ENCODE peak calls at places on chromosomes 13 and 19, in seven cellular contexts. One of them, this sample, is unnamed.

GRCh38 chr19:4044927-4045557 is 21.7 kb downstream of the ZBTB7A start:
- DNase-seq in transverse colon: no peak
- DNase-seq in neuronal stem cell: no peak
- DNase-seq in ovary: no peak
- DNase-seq in neural progenitor cell: no peak
- DNase-seq in aorta: no peak
- DNase-seq in endothelial cell of umbilical vein: no peak
- DNase-seq in this sample: no peak

GRCh38 chr13:73903561-73903960 is 230.6 kb downstream of the KLF12 start:
- DNase-seq in aorta: no peak
- DNase-seq in endothelial cell of umbilical vein: no peak
- DNase-seq in ovary: no peak
- DNase-seq in neuronal stem cell: no peak
- DNase-seq in neural progenitor cell: no peak
- DNase-seq in transverse colon: no peak
- DNase-seq in this sample: no peak

GRCh38 chr19:771332-771785 is 20.4 kb downstream of the MISP start:
- DNase-seq in ovary: no peak
- DNase-seq in neuronal stem cell: no peak
- DNase-seq in endothelial cell of umbilical vein: peak; percentile 49
- DNase-seq in transverse colon: no peak
- DNase-seq in aorta: no peak
- DNase-seq in neural progenitor cell: peak; percentile 62
- DNase-seq in this sample: no peak

GRCh38 chr13:23140492-23140891 is 40.3 kb upstream of the SGCG start:
- DNase-seq in transverse colon: no peak
- DNase-seq in aorta: no peak
- DNase-seq in endothelial cell of umbilical vein: no peak
- DNase-seq in ovary: no peak
- DNase-seq in neural progenitor cell: no peak
- DNase-seq in neuronal stem cell: no peak
- DNase-seq in this sample: no peak

GRCh38 chr13:95485045-95485517 is 67.4 kb upstream of the CLDN10 start:
- DNase-seq in endothelial cell of umbilical vein: peak; percentile 85
- DNase-seq in aorta: no peak
- DNase-seq in neural progenitor cell: no peak
- DNase-seq in transverse colon: no peak
- DNase-seq in neuronal stem cell: no peak
- DNase-seq in ovary: no peak
- DNase-seq in this sample: no peak

GRCh38 chr19:16621165-16621800 is 6.7 kb downstream of the MED26 start:
- DNase-seq in aorta: no peak
- DNase-seq in neuronal stem cell: no peak
- DNase-seq in transverse colon: no peak
- DNase-seq in endothelial cell of umbilical vein: no peak
- DNase-seq in neural progenitor cell: no peak
- DNase-seq in ovary: no peak
- DNase-seq in this sample: no peak

GRCh38 chr19:39098365-39099269 is 14.4 kb downstream of the ACP7 start:
- DNase-seq in ovary: no peak
- DNase-seq in neuronal stem cell: no peak
- DNase-seq in transverse colon: no peak
- DNase-seq in aorta: no peak
- DNase-seq in neural progenitor cell: no peak
- DNase-seq in endothelial cell of umbilical vein: no peak
- DNase-seq in this sample: no peak

GRCh38 chr13:113835461-113836274 is 28.2 kb downstream of the GAS6 start:
- DNase-seq in neural progenitor cell: no peak
- DNase-seq in endothelial cell of umbilical vein: no peak
- DNase-seq in transverse colon: no peak
- DNase-seq in neuronal stem cell: no peak
- DNase-seq in aorta: peak; percentile 44
- DNase-seq in ovary: no peak
- DNase-seq in this sample: no peak

GRCh38 chr13:44272692-44273091 is 100.9 kb upstream of the SERP2 start:
- DNase-seq in ovary: no peak
- DNase-seq in neural progenitor cell: no peak
- DNase-seq in neuronal stem cell: no peak
- DNase-seq in aorta: no peak
- DNase-seq in endothelial cell of umbilical vein: no peak
- DNase-seq in transverse colon: no peak
- DNase-seq in this sample: no peak

GRCh38 chr13:40233731-40234195 is 432.7 kb downstream of the FOXO1 start:
- DNase-seq in endothelial cell of umbilical vein: no peak
- DNase-seq in neuronal stem cell: no peak
- DNase-seq in neural progenitor cell: no peak
- DNase-seq in transverse colon: no peak
- DNase-seq in ovary: no peak
- DNase-seq in aorta: no peak
- DNase-seq in this sample: no peak

GRCh38 chr13:58919551-58919950 is 1244.2 kb downstream of the DIAPH3 start:
- DNase-seq in transverse colon: no peak
- DNase-seq in aorta: no peak
- DNase-seq in ovary: no peak
- DNase-seq in neural progenitor cell: no peak
- DNase-seq in endothelial cell of umbilical vein: no peak
- DNase-seq in neuronal stem cell: no peak
- DNase-seq in this sample: no peak

GRCh38 chr19:53980553-53981407 is 10.7 kb upstream of the CACNG6 start:
- DNase-seq in neural progenitor cell: peak; percentile 78
- DNase-seq in ovary: no peak
- DNase-seq in neuronal stem cell: no peak
- DNase-seq in endothelial cell of umbilical vein: peak; percentile 83
- DNase-seq in aorta: no peak
- DNase-seq in transverse colon: no peak
- DNase-seq in this sample: peak; percentile 59

GRCh38 chr19:35117017-35117570 is 1.5 kb downstream of the FXYD3 start:
- DNase-seq in neuronal stem cell: no peak
- DNase-seq in endothelial cell of umbilical vein: no peak
- DNase-seq in aorta: peak; percentile 35
- DNase-seq in ovary: no peak
- DNase-seq in neural progenitor cell: no peak
- DNase-seq in transverse colon: no peak
- DNase-seq in this sample: no peak

GRCh38 chr19:35114656-35115537 is 726 bp upstream of the FXYD3 start:
- DNase-seq in neural progenitor cell: peak; percentile 85
- DNase-seq in endothelial cell of umbilical vein: peak; percentile 60
- DNase-seq in transverse colon: peak; percentile 86
- DNase-seq in neuronal stem cell: peak; percentile 91
- DNase-seq in ovary: peak; percentile 42
- DNase-seq in aorta: peak; percentile 67
- DNase-seq in this sample: peak; percentile 45

GRCh38 chr19:35117791-35118190 is 2.2 kb downstream of the FXYD3 start:
- DNase-seq in ovary: no peak
- DNase-seq in transverse colon: peak; percentile 61
- DNase-seq in neuronal stem cell: no peak
- DNase-seq in endothelial cell of umbilical vein: no peak
- DNase-seq in aorta: peak; percentile 20
- DNase-seq in neural progenitor cell: no peak
- DNase-seq in this sample: peak; percentile 25

GRCh38 chr19:35116085-35116801 is 620 bp downstream of the FXYD3 start:
- DNase-seq in aorta: peak; percentile 26
- DNase-seq in endothelial cell of umbilical vein: no peak
- DNase-seq in ovary: no peak
- DNase-seq in transverse colon: peak; percentile 83
- DNase-seq in neural progenitor cell: no peak
- DNase-seq in neuronal stem cell: no peak
- DNase-seq in this sample: peak; percentile 77

GRCh38 chr19:35115538-35115951 is at the start of gene FXYD3:
- DNase-seq in ovary: no peak
- DNase-seq in transverse colon: peak; percentile 86
- DNase-seq in endothelial cell of umbilical vein: no peak
- DNase-seq in neural progenitor cell: no peak
- DNase-seq in aorta: no peak
- DNase-seq in neuronal stem cell: no peak
- DNase-seq in this sample: peak; percentile 72
- H3K4me3 ChIP-seq in ovary: peak within 1 kb of the TSS; percentile 17
- H3K4me3 ChIP-seq in transverse colon: peak within 1 kb of the TSS; percentile 38
- H3K4me3 ChIP-seq in endothelial cell of umbilical vein: no peak within 1 kb of the TSS
- H3K4me3 ChIP-seq in neural progenitor cell: peak within 1 kb of the TSS; percentile 39
- H3K4me3 ChIP-seq in aorta: no peak within 1 kb of the TSS
- H3K4me3 ChIP-seq in neuronal stem cell: no peak within 1 kb of the TSS
- H3K4me3 ChIP-seq in this sample: peak within 1 kb of the TSS; percentile 41

GRCh38 chr19:44746946-44747738 is 1.4 kb upstream of the BCL3 start:
- DNase-seq in transverse colon: peak; percentile 97
- DNase-seq in neural progenitor cell: peak; percentile 82
- DNase-seq in aorta: peak; percentile 97
- DNase-seq in neuronal stem cell: peak; percentile 61
- DNase-seq in ovary: peak; percentile 95
- DNase-seq in endothelial cell of umbilical vein: peak; percentile 90
- DNase-seq in this sample: peak; percentile 98

GRCh38 chr19:44745386-44745831 is 3.1 kb upstream of the BCL3 start:
- DNase-seq in transverse colon: peak; percentile 82
- DNase-seq in aorta: peak; percentile 88
- DNase-seq in neural progenitor cell: peak; percentile 22
- DNase-seq in neuronal stem cell: no peak
- DNase-seq in ovary: peak; percentile 70
- DNase-seq in endothelial cell of umbilical vein: no peak
- DNase-seq in this sample: peak; percentile 80

GRCh38 chr19:44747739-44748425 is 626 bp upstream of the BCL3 start:
- DNase-seq in endothelial cell of umbilical vein: peak; percentile 76
- DNase-seq in neural progenitor cell: peak; percentile 17
- DNase-seq in neuronal stem cell: no peak
- DNase-seq in aorta: peak; percentile 88
- DNase-seq in transverse colon: peak; percentile 84
- DNase-seq in ovary: peak; percentile 61
- DNase-seq in this sample: peak; percentile 87

GRCh38 chr19:44745887-44746600 is 2.5 kb upstream of the BCL3 start:
- DNase-seq in neuronal stem cell: no peak
- DNase-seq in neural progenitor cell: no peak
- DNase-seq in transverse colon: no peak
- DNase-seq in endothelial cell of umbilical vein: no peak
- DNase-seq in aorta: no peak
- DNase-seq in ovary: no peak
- DNase-seq in this sample: no peak

GRCh38 chr19:44746616-44746945 is 1.9 kb upstream of the BCL3 start:
- DNase-seq in aorta: no peak
- DNase-seq in transverse colon: no peak
- DNase-seq in endothelial cell of umbilical vein: no peak
- DNase-seq in neural progenitor cell: no peak
- DNase-seq in neuronal stem cell: no peak
- DNase-seq in ovary: no peak
- DNase-seq in this sample: no peak
- H3K4me1 ChIP-seq in aorta: no peaks in the 10 kb centered on the region
- H3K4me1 ChIP-seq in transverse colon: peaks cover 85% of the 10 kb centered on the region
- H3K4me1 ChIP-seq in endothelial cell of umbilical vein: peaks cover 36% of the 10 kb centered on the region
- H3K4me1 ChIP-seq in neural progenitor cell: no peaks in the 10 kb centered on the region
- H3K4me1 ChIP-seq in neuronal stem cell: peaks cover 14% of the 10 kb centered on the region
- H3K4me1 ChIP-seq in ovary: peaks cover 24% of the 10 kb centered on the region
- H3K4me1 ChIP-seq in this sample: peaks cover 15% of the 10 kb centered on the region

GRCh38 chr13:93721483-93721882 is 494.9 kb downstream of the GPC6 start:
- DNase-seq in ovary: no peak
- DNase-seq in neural progenitor cell: no peak
- DNase-seq in transverse colon: no peak
- DNase-seq in endothelial cell of umbilical vein: no peak
- DNase-seq in neuronal stem cell: no peak
- DNase-seq in aorta: no peak
- DNase-seq in this sample: no peak
- H3K27ac ChIP-seq in ovary: no peak overlapping the region
- H3K27ac ChIP-seq in neural progenitor cell: no peak overlapping the region
- H3K27ac ChIP-seq in transverse colon: no peak overlapping the region
- H3K27ac ChIP-seq in endothelial cell of umbilical vein: no peak overlapping the region
- H3K27ac ChIP-seq in neuronal stem cell: no peak overlapping the region
- H3K27ac ChIP-seq in aorta: no peak overlapping the region
- H3K27ac ChIP-seq in this sample: no peak overlapping the region

DNA sequence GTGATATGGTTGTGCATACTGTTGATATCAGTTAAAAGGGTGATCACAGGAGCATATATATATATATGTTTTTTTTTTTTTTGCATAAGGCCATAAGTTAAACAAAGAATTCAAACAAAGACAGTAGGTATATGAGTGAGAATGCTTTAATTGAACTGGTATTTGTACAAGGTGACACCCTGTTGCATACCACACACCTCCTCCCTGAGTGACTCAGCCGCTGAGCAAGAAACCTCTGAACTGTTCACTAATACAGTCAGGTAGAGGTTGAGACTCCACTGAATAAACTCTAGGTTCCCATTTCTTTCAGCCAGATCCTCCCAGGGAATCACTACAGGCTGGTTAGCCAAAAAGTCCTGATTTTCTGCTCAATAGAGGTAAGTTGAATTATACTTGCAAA is at the start of gene SCEL:
- DNase-seq in ovary: no peak
- DNase-seq in endothelial cell of umbilical vein: no peak
- DNase-seq in neuronal stem cell: no peak
- DNase-seq in transverse colon: no peak
- DNase-seq in neural progenitor cell: no peak
- DNase-seq in aorta: no peak
- DNase-seq in this sample: peak; percentile 27
- H3K4me3 ChIP-seq in ovary: no peak within 1 kb of the TSS
- H3K4me3 ChIP-seq in endothelial cell of umbilical vein: no peak within 1 kb of the TSS
- H3K4me3 ChIP-seq in neuronal stem cell: no peak within 1 kb of the TSS
- H3K4me3 ChIP-seq in transverse colon: no peak within 1 kb of the TSS
- H3K4me3 ChIP-seq in neural progenitor cell: no peak within 1 kb of the TSS
- H3K4me3 ChIP-seq in aorta: no peak within 1 kb of the TSS
- H3K4me3 ChIP-seq in this sample: no peak within 1 kb of the TSS

GRCh38 chr19:27846944-27847343 is 1366.0 kb downstream of the UQCRFS1 start:
- DNase-seq in neuronal stem cell: no peak
- DNase-seq in neural progenitor cell: no peak
- DNase-seq in aorta: no peak
- DNase-seq in ovary: no peak
- DNase-seq in endothelial cell of umbilical vein: no peak
- DNase-seq in transverse colon: no peak
- DNase-seq in this sample: no peak

GRCh38 chr19:27851543-27852060 is 1361.3 kb downstream of the UQCRFS1 start:
- DNase-seq in aorta: no peak
- DNase-seq in neural progenitor cell: no peak
- DNase-seq in neuronal stem cell: no peak
- DNase-seq in endothelial cell of umbilical vein: no peak
- DNase-seq in transverse colon: no peak
- DNase-seq in ovary: no peak
- DNase-seq in this sample: no peak

GRCh38 chr19:27851002-27851481 is 1361.9 kb downstream of the UQCRFS1 start:
- DNase-seq in aorta: no peak
- DNase-seq in neural progenitor cell: no peak
- DNase-seq in endothelial cell of umbilical vein: no peak
- DNase-seq in transverse colon: no peak
- DNase-seq in ovary: no peak
- DNase-seq in neuronal stem cell: no peak
- DNase-seq in this sample: no peak
- H3K4me1 ChIP-seq in aorta: no peaks in the 10 kb centered on the region
- H3K4me1 ChIP-seq in neural progenitor cell: no peaks in the 10 kb centered on the region
- H3K4me1 ChIP-seq in endothelial cell of umbilical vein: no peaks in the 10 kb centered on the region
- H3K4me1 ChIP-seq in transverse colon: no peaks in the 10 kb centered on the region
- H3K4me1 ChIP-seq in ovary: no peaks in the 10 kb centered on the region
- H3K4me1 ChIP-seq in neuronal stem cell: no peaks in the 10 kb centered on the region
- H3K4me1 ChIP-seq in this sample: no peaks in the 10 kb centered on the region

This sample was measured in small intestine.